ENCODE peak calls at places on chromosome 4, in seven cellular contexts. D is GM10248, H is heart left ventricle, W is lower lobe of right lung, G is MM.1S, Z is mesothelial cell of epicardium, J is prostate gland. A is an unnamed sample.

GRCh38 chr4:147599764-147600163 is 17.4 kb upstream of the TMEM184C start:
- DNase-seq in D (no peak), H (no peak), W (no peak), G (no peak), Z (no peak), J (no peak), A (no peak)

GRCh38 chr4:26178874-26179273 is 141.9 kb upstream of the RBPJ start:
- DNase-seq in D (no peak), H (peak), W (no peak), G (no peak), Z (no peak), J (no peak), A (no peak)

GRCh38 chr4:8101213-8101781 is 57.3 kb downstream of the ABLIM2 start:
- DNase-seq in D (no peak), H (no peak), W (peak), G (no peak), Z (no peak), J (peak), A (no peak)

GRCh38 chr4:74056114-74056857 is 17.8 kb upstream of the CXCL3 start:
- DNase-seq in D (no peak), H (no peak), W (no peak), G (no peak), Z (no peak), J (no peak), A (no peak)

GRCh38 chr4:12041828-12042227 is 613.1 kb upstream of the HS3ST1 start:
- DNase-seq in D (no peak), H (no peak), W (no peak), G (peak), Z (no peak), J (no peak), A (no peak)

GRCh38 chr4:56345461-56345860 is 41.8 kb downstream of the AASDH start:
- DNase-seq in D (no peak), H (no peak), W (no peak), G (no peak), Z (no peak), J (no peak), A (no peak)

GRCh38 chr4:20368926-20369325 is 117.2 kb downstream of the SLIT2 start:
- DNase-seq in D (no peak), H (no peak), W (no peak), G (no peak), Z (no peak), J (no peak), A (no peak)

GRCh38 chr4:150250998-150251651 is 172.9 kb downstream of the DCLK2 start:
- DNase-seq in D (peak), H (no peak), W (no peak), G (no peak), Z (no peak), J (no peak), A (no peak)

GRCh38 chr4:108446554-108446953 is 173.8 kb upstream of the RPL34 start:
- DNase-seq in D (no peak), H (no peak), W (no peak), G (no peak), Z (no peak), J (no peak), A (no peak)

GRCh38 chr4:7610062-7610670 is 175.4 kb upstream of the PSAPL1 start:
- DNase-seq in D (no peak), H (no peak), W (no peak), G (no peak), Z (no peak), J (no peak), A (no peak)

GRCh38 chr4:73224886-73225285 is 33.7 kb downstream of the ANKRD17 start:
- DNase-seq in D (peak), H (no peak), W (no peak), G (no peak), Z (no peak), J (no peak), A (no peak)

GRCh38 chr4:53682196-53682595 is 90.9 kb upstream of the LNX1 start:
- DNase-seq in D (no peak), H (no peak), W (no peak), G (no peak), Z (no peak), J (no peak), A (no peak)

GRCh38 chr4:99447079-99447478 is 11.9 kb upstream of the ADH7 start:
- DNase-seq in D (no peak), H (no peak), W (no peak), G (peak), Z (no peak), J (no peak), A (no peak)

GRCh38 chr4:6732441-6733357 is 16.7 kb downstream of the BLOC1S4 start:
- DNase-seq in D (no peak), H (peak), W (peak), G (no peak), Z (no peak), J (no peak), A (no peak)

GRCh38 chr4:99710681-99711345 is 53.2 kb upstream of the C4orf54 start:
- DNase-seq in D (no peak), H (no peak), W (no peak), G (no peak), Z (no peak), J (no peak), A (no peak)

GRCh38 chr4:7361256-7361655 is 73.5 kb downstream of the PSAPL1 start:
- DNase-seq in D (no peak), H (peak), W (no peak), G (no peak), Z (no peak), J (no peak), A (no peak)

GRCh38 chr4:6509587-6509986 is 37.2 kb upstream of the PPP2R2C start:
- DNase-seq in D (no peak), H (no peak), W (no peak), G (no peak), Z (no peak), J (no peak), A (no peak)

GRCh38 chr4:40998680-40999358 is 215.5 kb downstream of the APBB2 start:
- DNase-seq in D (no peak), H (peak), W (no peak), G (no peak), Z (no peak), J (peak), A (no peak)

GRCh38 chr4:135672202-135672601 is 1470.6 kb upstream of the PABPC4L start:
- DNase-seq in D (no peak), H (no peak), W (no peak), G (no peak), Z (no peak), J (no peak), A (no peak)

DNA sequence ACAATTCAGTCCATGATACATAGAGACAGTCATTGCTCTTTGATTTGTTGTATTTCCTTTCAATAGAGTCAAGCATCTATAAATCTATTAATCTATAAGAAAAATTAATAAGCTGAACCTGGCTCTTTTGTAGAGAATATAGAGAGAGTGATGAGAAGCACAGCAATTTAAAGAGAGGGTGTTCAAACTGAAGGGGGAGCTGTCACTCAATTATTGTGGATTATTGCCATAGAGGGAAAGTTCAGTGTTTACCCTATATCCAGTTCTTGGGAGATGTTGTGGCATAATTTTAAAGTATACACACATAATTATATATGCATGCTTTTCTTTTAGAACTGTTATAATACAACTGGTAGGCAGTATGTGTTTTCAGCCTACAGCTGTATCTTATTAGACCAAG is 1469.0 kb upstream of the PABPC4L start:
- DNase-seq in D (no peak), H (no peak), W (no peak), G (no peak), Z (no peak), J (no peak), A (no peak)
- TF ChIP-seq CTCF in D (no peak), H (no peak), W (no peak), G (no peak), Z (no peak), J (no peak), A (no peak)

DNA sequence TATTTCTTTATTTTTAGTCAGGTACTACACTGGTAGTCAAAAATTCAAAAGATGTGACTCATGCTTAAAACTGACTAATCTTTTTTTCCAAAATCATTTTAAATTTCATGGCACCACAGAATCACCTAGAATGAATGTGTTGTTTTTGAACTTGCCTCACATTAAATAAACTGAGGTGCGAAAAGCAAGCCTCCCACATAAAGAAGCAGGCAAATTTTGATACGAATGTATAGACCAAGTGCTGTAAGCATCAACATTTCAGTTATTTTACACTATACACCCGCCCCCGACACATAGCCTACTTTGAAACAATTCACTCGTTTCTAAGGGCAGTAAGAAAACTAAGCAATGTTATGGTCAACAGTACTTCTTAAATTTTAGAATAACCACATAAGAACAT is 94.3 kb downstream of the MRPL1 start:
- DNase-seq in D (no peak), H (no peak), W (no peak), G (no peak), Z (no peak), J (no peak), A (no peak)
- TF ChIP-seq CTCF in D (no peak), H (no peak), W (no peak), G (no peak), Z (no peak), J (no peak), A (no peak)

GRCh38 chr4:23333946-23334878 is 555.6 kb downstream of the PPARGC1A start:
- DNase-seq in D (no peak), H (no peak), W (no peak), G (peak), Z (no peak), J (no peak), A (no peak)
- TF ChIP-seq CTCF in D (peak), H (no peak), W (no peak), G (peak), Z (no peak), J (no peak), A (peak)

DNA sequence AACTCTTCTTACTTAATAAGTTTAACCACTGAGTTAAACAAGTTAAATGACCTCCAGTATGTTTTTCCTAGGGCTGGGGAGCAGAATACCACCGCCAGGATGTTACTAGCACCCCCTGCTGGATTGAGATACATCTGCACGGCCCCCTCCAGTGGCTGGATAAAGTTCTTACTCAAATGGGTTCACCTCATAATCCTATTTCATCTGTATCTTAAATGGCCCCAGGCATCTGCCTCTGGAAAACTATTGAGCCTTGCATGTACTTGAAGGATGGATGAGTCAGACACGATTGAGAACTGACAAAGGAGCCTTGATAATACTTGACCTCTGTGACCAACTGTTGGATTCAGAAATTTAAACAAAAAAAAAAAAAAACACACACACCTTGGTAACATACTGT is 61.5 kb upstream of the MMAA start:
- DNase-seq in D (peak), H (peak), W (no peak), G (peak), Z (no peak), J (peak), A (peak)
- TF ChIP-seq CTCF in D (peak), H (peak), W (peak), G (peak), Z (peak), J (peak), A (peak)

DNA sequence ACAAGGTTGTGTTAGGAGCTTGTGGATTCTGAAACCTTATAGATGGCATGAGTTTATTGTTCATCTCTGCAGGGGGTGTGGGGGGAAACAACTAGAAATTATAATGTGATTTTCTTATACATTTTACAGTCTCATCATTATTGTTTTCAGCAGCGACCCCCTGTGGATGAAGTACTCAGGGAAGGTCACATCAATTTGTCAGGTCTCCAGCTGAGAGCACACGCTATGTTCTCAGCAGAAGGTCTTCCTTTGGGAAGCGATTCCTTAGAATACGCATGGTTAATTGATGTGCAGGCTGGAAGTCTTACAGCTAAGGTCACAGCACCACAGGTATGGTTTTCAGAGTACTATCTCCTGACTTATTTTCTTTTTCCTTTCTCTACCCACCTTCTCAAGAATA is 72.2 kb downstream of the BLTP1 start:
- DNase-seq in D (no peak), H (no peak), W (no peak), G (peak), Z (no peak), J (no peak), A (peak)
- TF ChIP-seq CTCF in D (no peak), H (no peak), W (no peak), G (peak), Z (no peak), J (no peak), A (peak)

A was measured in neural crest cell.